ENCODE peak calls at places on chromosomes 2 and 18, in five cellular contexts. I, V, R, F and Z are unnamed samples. For H3K4me1 and H3K9me3, the result is how much of the 10 kb centered on the place peaks cover.

GRCh38 chr2:119764832-119765231 is 5.1 kb downstream of the PTPN4 start:
- DNase-seq in I (no peak), F (no peak), V (no peak), R (no peak), Z (no peak)

GRCh38 chr2:10757814-10758286 is 36.4 kb downstream of the ATP6V1C2 start:
- DNase-seq in R (no peak), V (no peak), F (no peak), I (peak), Z (no peak)

GRCh38 chr2:205361272-205361671 is 321.0 kb upstream of the NRP2 start:
- DNase-seq in F (no peak), I (no peak), V (no peak), R (no peak), Z (no peak)

GRCh38 chr2:64634338-64635267 is 19.1 kb downstream of the SERTAD2 start:
- DNase-seq in R (no peak), I (peak), F (peak), V (no peak), Z (no peak)

GRCh38 chr2:239150125-239151011 is 250.5 kb downstream of the HDAC4 start:
- DNase-seq in V (no peak), I (peak), R (peak), F (peak), Z (no peak)

GRCh38 chr2:102442967-102443828 is 20.2 kb downstream of the IL18RAP start:
- DNase-seq in F (no peak), R (peak), V (no peak), I (no peak), Z (peak)

GRCh38 chr2:149068996-149069888 is 30.7 kb downstream of the LYPD6B start:
- DNase-seq in V (no peak), F (no peak), I (no peak), R (no peak), Z (peak)

GRCh38 chr2:28096421-28096820 is 205.9 kb downstream of the BABAM2 start:
- DNase-seq in R (no peak), I (no peak), F (no peak), V (no peak), Z (peak)

GRCh38 chr18:12654971-12655370 is 2.9 kb downstream of the SPIRE1 start:
- DNase-seq in V (no peak), I (no peak), F (no peak), R (no peak), Z (no peak)

GRCh38 chr2:25194576-25195122 is 26.3 kb upstream of the POMC start:
- DNase-seq in F (no peak), I (no peak), R (no peak), V (peak), Z (no peak)

GRCh38 chr2:40658917-40659316 is 207.0 kb upstream of the SLC8A1 start:
- DNase-seq in V (no peak), R (no peak), F (no peak), I (no peak), Z (peak)

GRCh38 chr18:42201137-42201536 is 246.1 kb downstream of the PIK3C3 start:
- DNase-seq in F (no peak), R (no peak), V (no peak), I (no peak), Z (no peak)

GRCh38 chr18:74498712-74499629 is 2.8 kb downstream of the CNDP2 start:
- DNase-seq in I (peak), F (peak), V (no peak), R (peak), Z (no peak)
- H3K4me3 ChIP-seq in I (peak), F (peak), V (no peak), R (no peak), Z (peak)

GRCh38 chr2:3730646-3731045 is 27.3 kb downstream of the DCDC2C start:
- DNase-seq in I (no peak), R (no peak), F (no peak), V (no peak), Z (peak)

GRCh38 chr2:3731829-3732228 is 28.5 kb downstream of the DCDC2C start:
- DNase-seq in R (no peak), I (no peak), V (no peak), F (no peak), Z (no peak)

GRCh38 chr2:3728104-3729054 is 25.0 kb downstream of the DCDC2C start:
- DNase-seq in V (no peak), I (no peak), R (peak), F (no peak), Z (peak)

GRCh38 chr2:3729055-3729448 is 25.7 kb downstream of the DCDC2C start:
- DNase-seq in F (no peak), V (no peak), I (no peak), R (no peak), Z (no peak)

DNA sequence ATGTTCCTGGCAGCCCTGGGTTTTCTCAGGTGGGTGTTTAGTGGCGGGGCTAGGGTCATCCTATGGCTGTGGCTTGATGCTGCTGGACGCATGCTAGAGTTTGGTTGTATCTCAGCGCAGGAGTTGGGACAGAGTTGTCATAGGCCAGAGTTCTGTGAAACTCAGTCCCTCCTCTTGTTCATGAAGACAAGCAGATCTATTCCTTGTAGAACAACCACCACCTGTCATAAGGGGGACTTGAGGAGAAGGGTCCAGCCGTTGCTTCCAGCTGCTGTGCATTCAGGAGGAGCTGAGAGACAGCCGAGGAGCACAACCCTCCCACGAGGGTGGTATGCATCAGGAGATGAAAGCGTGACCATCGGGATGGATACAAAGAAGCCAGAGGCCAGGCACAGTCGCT is 26.4 kb downstream of the DCDC2C start:
- DNase-seq in I (no peak), F (no peak), V (no peak), R (no peak), Z (no peak)
- H3K4me1 ChIP-seq in I (under half), F (under half), V (under half), R (under half), Z (under half)

GRCh38 chr2:240491483-240491882 is 56.0 kb downstream of the GPC1 start:
- DNase-seq in F (no peak), I (no peak), R (no peak), V (no peak), Z (no peak)
- H3K9me3 ChIP-seq in F (under half), I (under half), R (half or more), V (under half), Z (under half)

DNA sequence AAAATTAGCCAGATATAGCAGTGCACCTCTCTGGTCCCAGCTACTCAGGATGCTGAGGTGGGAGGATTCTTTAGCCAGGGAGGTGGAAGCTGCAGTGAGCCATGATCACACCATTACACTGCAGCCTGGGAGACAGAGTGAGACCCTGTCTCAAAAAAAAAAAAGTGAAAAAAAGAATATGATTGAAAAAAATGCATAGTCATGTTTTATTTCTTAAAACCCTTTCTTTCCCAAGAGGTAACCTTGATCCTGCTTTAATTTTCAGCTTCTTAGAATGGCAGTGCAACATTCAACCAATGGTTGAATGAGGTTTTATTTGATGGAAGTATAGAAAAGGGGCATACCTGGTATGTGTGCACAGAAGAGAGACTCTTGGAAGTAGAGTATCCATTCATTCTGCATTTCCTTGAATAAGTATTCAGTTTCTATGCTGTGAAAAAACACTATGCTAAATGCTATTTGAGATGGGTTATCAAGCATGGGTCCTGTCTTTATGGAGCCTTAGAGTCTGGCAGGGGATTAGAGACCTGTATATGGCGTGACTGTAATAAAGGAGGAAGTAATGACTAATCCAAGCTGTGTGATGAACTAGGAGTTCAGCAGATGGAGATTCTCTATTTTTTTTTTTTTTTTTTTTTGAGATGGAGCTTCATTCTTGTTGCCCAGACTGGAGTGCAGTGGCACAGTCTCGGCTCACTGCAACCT is 146.3 kb downstream of the WDSUB1 start:
- DNase-seq in R (no peak), F (no peak), I (no peak), V (no peak), Z (peak)
- H3K4me3 ChIP-seq in R (no peak), F (no peak), I (no peak), V (no peak), Z (no peak)

GRCh38 chr2:187964742-187965141 is 326.9 kb upstream of the GULP1 start:
- DNase-seq in V (no peak), I (no peak), R (no peak), F (no peak), Z (peak)
- H3K4me1 ChIP-seq in V (under half), I (under half), R (under half), F (under half), Z (under half)